ENCODE peak calls at places on chromosome 2, in eight cellular contexts. M is cardiac fibroblast, E is skeletal muscle cell, N is GM23248, H is endodermal cell, W is PC-3, Q is keratinocyte, K is breast epithelium. J is an unnamed sample.

GRCh38 chr2:70678576-70679143 is 89.3 kb downstream of the ADD2 start:
- DNase-seq in W (no peak), K (no peak), N (no peak), E (no peak), H (peak; percentile 29), Q (no peak), M (no peak), J (no peak)

GRCh38 chr2:109213646-109214417 is 84.8 kb downstream of the SH3RF3 start:
- DNase-seq in Q (peak; percentile 9), N (peak; percentile 86), H (no peak), K (no peak), M (peak; percentile 87), E (peak; percentile 75), W (peak; percentile 90), J (peak; percentile 95)

GRCh38 chr2:23460983-23461382 is 76.0 kb downstream of the KLHL29 start:
- DNase-seq in E (no peak), W (no peak), M (no peak), Q (no peak), H (no peak), N (no peak), K (no peak), J (no peak)

GRCh38 chr2:133235959-133236358 is 332.3 kb downstream of the NCKAP5 start:
- DNase-seq in W (peak; percentile 70), K (no peak), N (peak; percentile 19), E (no peak), Q (peak; percentile 9), M (no peak), H (no peak), J (no peak)

GRCh38 chr2:224220581-224221255 is 181.2 kb downstream of the FAM124B start:
- DNase-seq in Q (no peak), N (peak; percentile 81), W (peak; percentile 63), K (no peak), M (peak; percentile 38), E (no peak), H (no peak), J (no peak)

GRCh38 chr2:201254331-201254730 is 6.0 kb upstream of the CASP8 start:
- DNase-seq in E (no peak), Q (no peak), W (peak; percentile 32), N (peak; percentile 57), K (no peak), M (peak; percentile 80), H (peak; percentile 89), J (no peak)

GRCh38 chr2:197215988-197216979 is 94.3 kb downstream of the ANKRD44 start:
- DNase-seq in Q (no peak), H (no peak), W (peak; percentile 45), K (no peak), M (peak; percentile 42), E (no peak), N (peak; percentile 39), J (no peak)

GRCh38 chr2:26542194-26542455 is 64.2 kb upstream of the OTOF start:
- DNase-seq in K (no peak), M (no peak), W (no peak), Q (no peak), N (no peak), E (no peak), H (peak; percentile 38), J (no peak)

GRCh38 chr2:46570396-46570795 is 91.0 kb downstream of the TMEM247 start:
- DNase-seq in H (no peak), E (no peak), Q (no peak), M (no peak), K (no peak), W (no peak), N (no peak), J (no peak)
- H3K4me3 ChIP-seq in H (no peak overlapping the region), E (no peak overlapping the region), Q (no peak overlapping the region), M (no peak overlapping the region), K (no peak overlapping the region), W (no peak overlapping the region), N (no peak overlapping the region), J (no peak overlapping the region)

GRCh38 chr2:75853441-75853840 is 142.7 kb upstream of the GCFC2 start:
- DNase-seq in M (no peak), W (no peak), Q (no peak), K (no peak), H (no peak), N (no peak), E (no peak), J (no peak)
- H3K4me3 ChIP-seq in M (no peak overlapping the region), W (no peak overlapping the region), Q (no peak overlapping the region), K (no peak overlapping the region), H (no peak overlapping the region), N (no peak overlapping the region), E (no peak overlapping the region), J (no peak overlapping the region)

GRCh38 chr2:9231291-9232165 is 24.9 kb downstream of the ASAP2 start:
- DNase-seq in N (no peak), K (no peak), H (no peak), W (no peak), E (no peak), Q (no peak), M (no peak), J (no peak)

GRCh38 chr2:9230881-9231280 is 24.3 kb downstream of the ASAP2 start:
- DNase-seq in E (no peak), M (no peak), H (no peak), W (no peak), Q (no peak), K (no peak), N (peak; percentile 38), J (no peak)

GRCh38 chr2:9230051-9230802 is 23.6 kb downstream of the ASAP2 start:
- DNase-seq in W (no peak), Q (no peak), H (no peak), N (peak; percentile 61), M (peak; percentile 64), E (no peak), K (no peak), J (no peak)

GRCh38 chr2:9232886-9233285 is 26.3 kb downstream of the ASAP2 start:
- DNase-seq in K (no peak), N (no peak), M (no peak), W (no peak), Q (no peak), E (no peak), H (peak; percentile 18), J (no peak)

GRCh38 chr2:9232166-9232479 is 25.5 kb downstream of the ASAP2 start:
- DNase-seq in M (no peak), Q (no peak), W (no peak), K (no peak), E (no peak), N (no peak), H (no peak), J (no peak)
- H3K4me3 ChIP-seq in M (no peak overlapping the region), Q (no peak overlapping the region), W (no peak overlapping the region), K (no peak overlapping the region), E (no peak overlapping the region), N (no peak overlapping the region), H (no peak overlapping the region), J (no peak overlapping the region)

GRCh38 chr2:203240491-203240890 is 1.7 kb downstream of the CYP20A1 start:
- DNase-seq in Q (no peak), K (no peak), N (no peak), M (no peak), W (no peak), E (no peak), H (no peak), J (no peak)
- H3K4me3 ChIP-seq in Q (no peak overlapping the region), K (peak overlapping the region; percentile 68), N (peak overlapping the region; percentile 93), M (peak overlapping the region; percentile 63), W (peak overlapping the region; percentile 95), E (no peak overlapping the region), H (peak overlapping the region; percentile 95), J (peak overlapping the region; percentile 97)

DNA sequence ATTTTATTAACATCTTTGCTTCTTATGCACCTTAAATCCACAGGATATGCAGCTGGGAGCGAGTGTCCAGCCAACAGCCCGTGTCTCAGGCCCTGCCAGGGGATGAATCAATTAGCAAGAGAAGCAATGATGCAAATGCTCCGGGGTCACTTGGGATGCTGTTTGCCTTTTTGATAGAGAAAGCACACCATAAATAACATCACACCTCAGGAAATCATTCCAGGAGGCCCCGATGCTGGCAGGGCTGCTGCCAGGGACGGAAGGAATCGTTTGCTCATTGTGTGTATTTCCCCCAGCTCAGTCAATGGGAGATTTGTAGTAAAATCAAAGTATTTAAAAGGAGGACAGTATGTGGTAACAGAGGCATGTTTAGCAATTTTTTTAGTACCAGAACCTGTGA is 393.9 kb upstream of the HNRNPA3 start:
- DNase-seq in N (no peak), Q (no peak), W (no peak), K (peak; percentile 18), H (no peak), E (no peak), M (no peak), J (no peak)
- H3K4me3 ChIP-seq in N (no peak overlapping the region), Q (no peak overlapping the region), W (no peak overlapping the region), K (no peak overlapping the region), H (no peak overlapping the region), E (no peak overlapping the region), M (no peak overlapping the region), J (no peak overlapping the region)

GRCh38 chr2:237218756-237219155 is 133.1 kb downstream of the COPS8 start:
- DNase-seq in H (no peak), Q (no peak), K (no peak), M (no peak), E (no peak), N (peak; percentile 75), W (no peak), J (no peak)

GRCh38 chr2:237221443-237221842 is 135.8 kb downstream of the COPS8 start:
- DNase-seq in M (no peak), N (no peak), W (no peak), K (no peak), H (peak; percentile 42), Q (no peak), E (no peak), J (no peak)

GRCh38 chr2:237222683-237223082 is 137.0 kb downstream of the COPS8 start:
- DNase-seq in N (peak; percentile 50), W (no peak), E (no peak), M (peak; percentile 43), Q (no peak), H (no peak), K (no peak), J (no peak)

GRCh38 chr2:237223208-237223861 is 137.6 kb downstream of the COPS8 start:
- DNase-seq in W (peak; percentile 67), K (peak; percentile 32), Q (peak; percentile 45), H (peak; percentile 48), E (peak; percentile 97), N (peak; percentile 97), M (peak; percentile 99), J (no peak)

DNA sequence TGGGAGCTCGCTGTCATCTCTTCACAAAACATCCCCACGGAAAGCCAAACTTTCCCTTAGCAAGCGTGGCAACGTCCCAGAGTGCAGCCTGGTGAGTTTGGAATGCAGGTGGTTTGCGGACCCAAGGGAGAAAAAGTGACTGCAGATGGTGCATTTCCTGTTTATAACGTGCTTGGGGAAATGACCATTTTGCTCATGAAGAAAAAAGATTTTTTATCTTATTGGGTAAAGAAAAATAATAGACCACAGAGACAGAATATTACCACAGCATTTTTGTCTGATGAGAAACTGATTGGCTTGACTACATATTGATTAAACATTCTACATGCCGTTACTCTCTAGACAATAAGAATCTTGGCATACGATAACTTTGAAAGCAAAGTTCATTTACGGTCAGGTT is 136.5 kb downstream of the COPS8 start:
- DNase-seq in E (peak; percentile 74), W (peak; percentile 41), M (peak; percentile 93), K (no peak), N (peak; percentile 89), Q (no peak), H (no peak), J (no peak)
- H3K4me3 ChIP-seq in E (no peak overlapping the region), W (no peak overlapping the region), M (no peak overlapping the region), K (no peak overlapping the region), N (peak overlapping the region; percentile 41), Q (no peak overlapping the region), H (no peak overlapping the region), J (no peak overlapping the region)

GRCh38 chr2:141133883-141134282 is 996.9 kb downstream of the LRP1B start:
- DNase-seq in K (no peak), E (no peak), W (no peak), H (no peak), M (no peak), N (no peak), Q (no peak), J (no peak)
- H3K4me3 ChIP-seq in K (no peak overlapping the region), E (no peak overlapping the region), W (no peak overlapping the region), H (no peak overlapping the region), M (no peak overlapping the region), N (no peak overlapping the region), Q (no peak overlapping the region), J (no peak overlapping the region)

GRCh38 chr2:217061916-217062315 is 202.1 kb upstream of the TNP1 start:
- DNase-seq in H (no peak), N (no peak), K (peak; percentile 31), E (no peak), Q (no peak), W (no peak), M (no peak), J (no peak)
- H3K4me3 ChIP-seq in H (no peak overlapping the region), N (no peak overlapping the region), K (no peak overlapping the region), E (no peak overlapping the region), Q (no peak overlapping the region), W (no peak overlapping the region), M (no peak overlapping the region), J (no peak overlapping the region)

J was measured in Jurkat, Clone E6-1.